ENCODE peak calls at places on chromosomes 11 and 22, in four cellular contexts. W is Peyer's patch; R is breast epithelium; J is CD4-positive, alpha-beta memory T cell. C is an unnamed sample.

GRCh38 chr11:72577271-72577681 is 96.9 kb downstream of the PDE2A start:
- DNase-seq in W (peak; percentile 37), R (no peak), J (no peak), C (no peak)

GRCh38 chr11:108906329-108906728 is 241.5 kb downstream of the DDX10 start:
- DNase-seq in J (no peak), R (no peak), W (no peak), C (no peak)

GRCh38 chr11:77590194-77590591 is 440 bp downstream of the AQP11 start:
- DNase-seq in J (no peak), R (no peak), W (no peak), C (no peak)

GRCh38 chr11:85602551-85603218 is 24.5 kb downstream of the DLG2 start:
- DNase-seq in W (no peak), J (no peak), R (no peak), C (no peak)

GRCh38 chr11:48129697-48130395 is 86.8 kb upstream of the OR4B1 start:
- DNase-seq in W (no peak), R (no peak), J (no peak), C (no peak)

GRCh38 chr11:100546714-100547113 is 140.4 kb upstream of the ARHGAP42 start:
- DNase-seq in R (no peak), J (no peak), W (no peak), C (no peak)

GRCh38 chr11:69812256-69812655 is 7.0 kb downstream of the FGF3 start:
- DNase-seq in J (no peak), W (no peak), R (no peak), C (no peak)

GRCh38 chr11:118673361-118674093 is 5.9 kb downstream of the TREH start:
- DNase-seq in R (no peak), W (no peak), J (no peak), C (no peak)

GRCh38 chr11:43404406-43404805 is 45.7 kb downstream of the TTC17 start:
- DNase-seq in W (no peak), R (no peak), J (no peak), C (no peak)

GRCh38 chr22:16131918-16132317 is 442.1 kb downstream of the POTEH start:
- DNase-seq in W (no peak), J (no peak), R (no peak), C (no peak)

GRCh38 chr11:70191495-70192140 is 11.5 kb upstream of the FADD start:
- DNase-seq in W (peak; percentile 87), J (peak; percentile 8), R (peak; percentile 52), C (peak; percentile 91)

GRCh38 chr22:20018001-20018400 is 1.4 kb upstream of the ARVCF start:
- DNase-seq in R (no peak), J (no peak), W (no peak), C (no peak)

GRCh38 chr11:31417357-31417756 is 47.7 kb downstream of the DNAJC24 start:
- DNase-seq in R (no peak), J (no peak), W (no peak), C (no peak)

GRCh38 chr11:62536301-62536957 is 10.2 kb downstream of the AHNAK start:
- DNase-seq in J (no peak), R (no peak), W (no peak), C (no peak)

GRCh38 chr11:112279901-112280267 is 19.2 kb upstream of the PLET1 start:
- DNase-seq in W (peak; percentile 81), J (peak; percentile 71), R (no peak), C (peak; percentile 55)

GRCh38 chr11:123054301-123055065 is 7.5 kb downstream of the HSPA8 start:
- DNase-seq in W (no peak), J (peak; percentile 72), R (no peak), C (peak; percentile 48)

GRCh38 chr11:10900686-10901415 is 43.0 kb upstream of the ZBED5 start:
- DNase-seq in J (no peak), W (no peak), R (no peak), C (no peak)

GRCh38 chr11:10898003-10898762 is 40.3 kb upstream of the ZBED5 start:
- DNase-seq in W (no peak), R (no peak), J (no peak), C (no peak)

GRCh38 chr11:10897150-10897549 is 39.3 kb upstream of the ZBED5 start:
- DNase-seq in J (no peak), W (no peak), R (no peak), C (no peak)

GRCh38 chr11:10899542-10899830 is 41.6 kb upstream of the ZBED5 start:
- DNase-seq in R (peak; percentile 53), W (peak; percentile 60), J (no peak), C (no peak)

DNA sequence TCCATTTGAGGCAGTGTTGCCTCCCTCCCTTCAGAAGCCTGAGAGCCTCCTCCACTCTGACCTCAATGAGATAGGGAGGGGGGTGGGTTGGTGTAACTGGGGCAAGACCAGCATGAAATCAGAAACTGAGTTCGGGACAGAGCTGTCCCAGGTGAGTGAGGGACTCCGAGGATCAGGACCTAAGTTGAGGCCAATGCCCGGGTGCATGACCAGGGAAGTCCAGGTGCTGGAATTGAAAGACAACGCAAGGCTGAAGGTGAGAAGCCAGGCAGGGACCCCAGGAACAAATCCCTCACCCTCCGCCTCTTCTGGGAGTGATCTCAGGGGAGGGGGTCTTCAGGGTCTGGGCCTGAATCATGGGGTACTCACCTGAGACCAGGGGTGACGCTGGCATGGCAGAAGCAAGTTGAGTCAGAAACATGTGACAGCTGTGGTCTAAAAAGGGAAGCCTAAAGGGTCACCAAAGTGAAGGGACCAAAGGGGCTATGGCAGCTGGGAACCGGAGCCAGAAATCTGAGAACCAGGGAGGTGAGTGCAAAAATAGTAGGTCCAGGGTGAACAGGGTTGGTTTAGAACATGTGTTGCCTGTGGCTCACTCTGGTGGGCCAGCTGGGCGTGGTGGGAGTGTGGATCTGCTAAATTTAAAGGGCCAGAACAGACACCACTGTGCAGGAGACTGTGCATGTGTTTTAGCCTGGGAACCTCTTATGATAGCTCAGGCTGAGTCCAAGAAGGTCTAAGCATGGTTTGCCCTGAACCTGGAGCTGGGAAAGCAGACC is 41.1 kb upstream of the ZBED5 start:
- DNase-seq in W (no peak), J (no peak), R (no peak), C (no peak)
- H3K4me1 ChIP-seq in W (peaks cover 5% of the 10 kb centered on the region), J (no peaks in the 10 kb centered on the region), R (peaks cover 14% of the 10 kb centered on the region), C (peaks cover 11% of the 10 kb centered on the region)

DNA sequence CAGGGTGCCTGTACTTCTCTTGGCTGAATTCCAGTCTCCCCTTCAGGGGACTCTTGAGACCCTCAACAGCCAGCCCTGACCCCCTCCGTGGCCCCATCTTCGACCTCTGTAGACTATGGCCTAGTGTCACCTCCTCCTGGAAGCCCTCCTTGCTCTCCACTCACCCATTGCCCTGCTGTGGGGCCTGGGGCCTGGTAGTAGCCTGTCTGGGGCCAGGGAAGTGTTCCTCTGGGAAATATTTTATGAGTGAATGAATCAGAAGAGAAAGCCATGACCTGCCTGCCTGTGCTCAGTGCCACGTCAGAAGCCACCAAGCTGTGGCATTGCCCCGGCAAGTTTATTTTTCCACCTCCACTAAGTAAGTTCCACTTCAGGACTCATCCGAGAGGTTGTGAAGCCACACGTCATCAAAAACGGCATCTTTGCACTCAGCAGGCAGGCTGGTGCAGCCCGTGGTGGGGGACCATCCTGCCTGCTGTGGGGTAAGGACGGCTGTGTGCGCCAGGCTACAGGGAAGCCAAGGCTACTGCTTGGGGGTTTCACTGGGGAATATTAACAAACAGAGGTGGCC is 59.6 kb upstream of the PPARA start:
- DNase-seq in W (no peak), J (no peak), R (no peak), C (no peak)
- H3K36me3 ChIP-seq in W (no peaks in the 10 kb centered on the region), J (no peaks in the 10 kb centered on the region), R (no peaks in the 10 kb centered on the region), C (peaks cover 50% of the 10 kb centered on the region)

DNA sequence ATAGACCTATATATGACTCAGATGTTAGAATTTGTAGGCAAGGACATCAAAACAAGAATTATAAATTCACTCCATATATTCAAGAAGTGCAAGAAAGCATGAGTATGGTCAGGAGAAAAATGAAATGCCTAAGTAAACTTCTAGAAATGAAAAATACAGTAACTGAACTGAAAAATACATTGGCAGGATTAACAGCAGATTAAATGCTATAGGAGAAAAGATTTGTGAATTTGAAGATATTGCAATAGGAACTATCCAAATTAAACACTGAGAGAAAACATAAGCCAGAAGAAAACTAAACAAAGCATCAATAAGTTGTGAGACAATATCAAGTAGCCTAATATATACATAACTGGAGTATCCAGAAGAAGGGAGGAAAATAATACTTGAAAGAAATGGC is 46.6 kb upstream of the TMEM45B start:
- DNase-seq in J (no peak), W (no peak), R (no peak), C (no peak)
- H3K4me3 ChIP-seq in J (no peak overlapping the region), W (no peak overlapping the region), R (no peak overlapping the region), C (no peak overlapping the region)

GRCh38 chr11:107566569-107566968 is 1.0 kb upstream of the ALKBH8 start:
- DNase-seq in J (no peak), R (no peak), W (no peak), C (no peak)
- H3K4me1 ChIP-seq in J (peaks cover 28% of the 10 kb centered on the region), R (no peaks in the 10 kb centered on the region), W (peaks cover 4% of the 10 kb centered on the region), C (peaks cover 12% of the 10 kb centered on the region)

DNA sequence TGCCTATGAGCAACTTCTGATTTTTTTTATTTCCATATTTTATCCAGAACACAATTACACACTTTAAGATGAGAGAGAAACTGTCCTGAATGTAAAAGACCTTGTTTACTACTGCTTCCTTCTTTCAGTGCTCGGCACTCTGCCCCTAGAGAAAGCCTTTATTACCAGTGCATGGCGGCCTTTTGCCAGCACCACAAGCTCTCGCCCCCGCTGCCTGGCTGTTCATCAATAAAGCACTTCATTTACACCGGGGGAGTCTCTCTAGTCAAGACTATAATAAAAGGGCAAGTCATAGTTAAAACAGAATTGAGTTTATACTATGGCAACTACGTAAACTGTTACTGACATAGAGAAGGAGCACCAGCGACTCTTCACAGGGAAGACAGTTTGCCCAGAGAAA is 259.5 kb downstream of the CADM1 start:
- DNase-seq in R (no peak), J (no peak), W (no peak), C (no peak)
- H3K36me3 ChIP-seq in R (no peaks in the 10 kb centered on the region), J (no peaks in the 10 kb centered on the region), W (no peaks in the 10 kb centered on the region), C (no peaks in the 10 kb centered on the region)

DNA sequence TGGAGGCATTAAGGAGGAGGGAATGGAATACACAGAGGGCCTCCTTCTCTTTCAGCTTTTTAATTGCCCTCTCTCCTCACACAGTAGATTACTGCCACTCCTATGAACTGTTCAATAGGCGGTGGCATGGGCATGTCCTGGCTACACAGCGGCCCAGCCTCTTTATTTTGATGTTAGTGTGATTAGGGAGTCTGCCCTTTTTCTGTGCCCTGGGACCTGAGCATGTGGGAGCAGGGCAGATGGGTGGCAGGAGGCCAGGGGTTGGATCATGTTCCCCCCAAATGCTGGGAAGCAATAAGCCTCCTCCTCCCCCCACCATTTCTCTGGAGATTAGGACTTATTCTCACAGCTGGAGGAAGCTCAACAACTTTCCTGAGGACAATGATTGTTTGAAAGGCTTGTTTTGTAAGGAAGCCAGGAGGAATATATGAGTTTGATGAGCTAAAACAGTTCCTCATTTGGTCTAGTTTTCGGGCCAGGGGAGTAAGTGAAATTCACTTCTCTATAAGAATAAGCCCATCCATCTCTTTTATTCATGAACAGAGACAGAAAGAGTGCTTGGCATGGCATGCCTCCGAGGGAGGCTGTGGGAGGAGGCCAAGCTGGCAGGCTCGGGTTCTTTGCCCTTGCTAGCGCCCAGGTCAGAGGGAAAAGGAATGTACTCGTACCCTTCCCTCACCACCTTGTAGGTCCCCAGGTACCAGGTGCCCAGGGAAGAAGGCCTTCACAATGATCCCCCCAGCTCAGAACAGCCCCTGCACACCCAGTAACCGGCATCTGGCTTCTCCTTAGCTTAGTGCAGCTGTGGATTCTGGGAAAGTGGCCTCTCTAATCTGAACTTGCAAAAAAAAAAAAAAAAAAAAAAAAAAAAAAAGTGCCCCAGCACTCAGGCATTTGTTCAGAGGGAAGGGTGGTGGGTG is 1.0 kb downstream of the HEPN1 start:
- DNase-seq in J (no peak), R (no peak), W (no peak), C (no peak)
- H3K4me3 ChIP-seq in J (no peak overlapping the region), R (no peak overlapping the region), W (no peak overlapping the region), C (no peak overlapping the region)

GRCh38 chr22:50485221-50486131 is 1.2 kb upstream of the MIOX start:
- DNase-seq in W (peak; percentile 78), R (no peak), J (no peak), C (no peak)
- H3K4me1 ChIP-seq in W (no peaks in the 10 kb centered on the region), R (peaks cover 4% of the 10 kb centered on the region), J (peaks cover 11% of the 10 kb centered on the region), C (no peaks in the 10 kb centered on the region)

C was measured in HAP-1.